ENCODE peak calls at places on chromosomes 5 and 9, in six cellular contexts. One of them, this sample, is unnamed.

GRCh38 chr9:110156902-110157301 is 51.1 kb downstream of the C9orf152 start:
- DNase-seq in ascending aorta: no peak
- DNase-seq in lung: no peak
- DNase-seq in transverse colon: peak
- DNase-seq in upper lobe of right lung: no peak
- DNase-seq in cardiac fibroblast: peak
- DNase-seq in this sample: peak

GRCh38 chr9:83401328-83401895 is 136.8 kb downstream of the FRMD3 start:
- DNase-seq in cardiac fibroblast: no peak
- DNase-seq in upper lobe of right lung: no peak
- DNase-seq in lung: no peak
- DNase-seq in ascending aorta: no peak
- DNase-seq in transverse colon: no peak
- DNase-seq in this sample: no peak

GRCh38 chr5:57539281-57539701 is 56.7 kb upstream of the ACTBL2 start:
- DNase-seq in ascending aorta: no peak
- DNase-seq in cardiac fibroblast: no peak
- DNase-seq in upper lobe of right lung: no peak
- DNase-seq in lung: no peak
- DNase-seq in transverse colon: no peak
- DNase-seq in this sample: no peak

GRCh38 chr5:19986036-19986619 is 1.9 kb downstream of the CDH18 start:
- DNase-seq in upper lobe of right lung: no peak
- DNase-seq in transverse colon: no peak
- DNase-seq in lung: no peak
- DNase-seq in ascending aorta: no peak
- DNase-seq in cardiac fibroblast: peak
- DNase-seq in this sample: no peak

GRCh38 chr9:134341306-134341705 is 15.1 kb downstream of the RXRA start:
- DNase-seq in transverse colon: peak
- DNase-seq in upper lobe of right lung: peak
- DNase-seq in cardiac fibroblast: no peak
- DNase-seq in lung: peak
- DNase-seq in ascending aorta: no peak
- DNase-seq in this sample: no peak

GRCh38 chr9:31556667-31557463 is 827.6 kb upstream of the ACO1 start:
- DNase-seq in cardiac fibroblast: no peak
- DNase-seq in ascending aorta: no peak
- DNase-seq in transverse colon: no peak
- DNase-seq in lung: no peak
- DNase-seq in upper lobe of right lung: no peak
- DNase-seq in this sample: no peak

GRCh38 chr9:4739587-4740372 is 1.2 kb downstream of the AK3 start:
- DNase-seq in ascending aorta: no peak
- DNase-seq in upper lobe of right lung: peak
- DNase-seq in lung: no peak
- DNase-seq in transverse colon: peak
- DNase-seq in cardiac fibroblast: peak
- DNase-seq in this sample: peak

GRCh38 chr9:123343428-123344272 is 12.3 kb upstream of the CRB2 start:
- DNase-seq in lung: no peak
- DNase-seq in cardiac fibroblast: peak
- DNase-seq in ascending aorta: no peak
- DNase-seq in upper lobe of right lung: no peak
- DNase-seq in transverse colon: no peak
- DNase-seq in this sample: peak

GRCh38 chr5:142012186-142012785 is 541 bp downstream of the GNPDA1 start:
- DNase-seq in transverse colon: peak
- DNase-seq in cardiac fibroblast: peak
- DNase-seq in upper lobe of right lung: peak
- DNase-seq in ascending aorta: no peak
- DNase-seq in lung: peak
- DNase-seq in this sample: no peak

GRCh38 chr9:135221951-135222631 is 134.6 kb downstream of the OLFM1 start:
- DNase-seq in transverse colon: no peak
- DNase-seq in lung: no peak
- DNase-seq in upper lobe of right lung: peak
- DNase-seq in cardiac fibroblast: no peak
- DNase-seq in ascending aorta: no peak
- DNase-seq in this sample: no peak

GRCh38 chr9:111076519-111076918 is 38.2 kb upstream of the LPAR1 start:
- DNase-seq in lung: no peak
- DNase-seq in cardiac fibroblast: no peak
- DNase-seq in transverse colon: no peak
- DNase-seq in upper lobe of right lung: no peak
- DNase-seq in ascending aorta: no peak
- DNase-seq in this sample: no peak

GRCh38 chr5:74082504-74082903 is 456.5 kb downstream of the ARHGEF28 start:
- DNase-seq in transverse colon: no peak
- DNase-seq in cardiac fibroblast: no peak
- DNase-seq in ascending aorta: no peak
- DNase-seq in upper lobe of right lung: no peak
- DNase-seq in lung: no peak
- DNase-seq in this sample: no peak

GRCh38 chr9:121917375-121918335 is 175.5 kb downstream of the TTLL11 start:
- DNase-seq in lung: no peak
- DNase-seq in transverse colon: no peak
- DNase-seq in ascending aorta: no peak
- DNase-seq in upper lobe of right lung: no peak
- DNase-seq in cardiac fibroblast: no peak
- DNase-seq in this sample: no peak

GRCh38 chr9:87333802-87334201 is 163.9 kb upstream of the DAPK1 start:
- DNase-seq in ascending aorta: no peak
- DNase-seq in cardiac fibroblast: no peak
- DNase-seq in upper lobe of right lung: no peak
- DNase-seq in transverse colon: no peak
- DNase-seq in lung: no peak
- DNase-seq in this sample: no peak

GRCh38 chr5:139413963-139414362 is 10.1 kb upstream of the SPATA24 start:
- DNase-seq in upper lobe of right lung: no peak
- DNase-seq in cardiac fibroblast: no peak
- DNase-seq in transverse colon: no peak
- DNase-seq in lung: no peak
- DNase-seq in ascending aorta: no peak
- DNase-seq in this sample: peak

DNA sequence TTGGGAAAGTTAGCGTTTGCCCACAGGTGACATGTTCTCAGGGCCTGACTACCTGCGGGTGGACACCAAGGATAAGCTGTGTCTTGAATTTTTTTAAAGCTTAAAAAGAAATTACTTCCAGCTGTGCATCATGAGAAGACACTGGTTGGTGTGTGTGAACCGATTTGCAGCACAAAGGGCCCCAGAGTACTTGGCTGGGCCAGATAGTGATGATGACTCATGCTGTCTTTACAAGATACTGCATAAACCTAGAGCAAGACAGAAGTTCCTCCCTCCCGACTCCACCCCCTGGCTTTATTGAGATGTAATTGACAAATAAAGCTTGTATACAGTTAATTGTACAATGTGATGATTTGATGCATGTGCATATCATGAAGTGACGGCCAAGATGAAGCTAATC is 212.8 kb downstream of the NXNL2 start:
- DNase-seq in upper lobe of right lung: no peak
- DNase-seq in lung: no peak
- DNase-seq in cardiac fibroblast: peak
- DNase-seq in ascending aorta: no peak
- DNase-seq in transverse colon: no peak
- DNase-seq in this sample: no peak
- TF ChIP-seq CTCF in upper lobe of right lung: no peak
- TF ChIP-seq CTCF in lung: no peak
- TF ChIP-seq CTCF in cardiac fibroblast: no peak
- TF ChIP-seq CTCF in ascending aorta: no peak
- TF ChIP-seq CTCF in transverse colon: no peak
- TF ChIP-seq CTCF in this sample: no peak

DNA sequence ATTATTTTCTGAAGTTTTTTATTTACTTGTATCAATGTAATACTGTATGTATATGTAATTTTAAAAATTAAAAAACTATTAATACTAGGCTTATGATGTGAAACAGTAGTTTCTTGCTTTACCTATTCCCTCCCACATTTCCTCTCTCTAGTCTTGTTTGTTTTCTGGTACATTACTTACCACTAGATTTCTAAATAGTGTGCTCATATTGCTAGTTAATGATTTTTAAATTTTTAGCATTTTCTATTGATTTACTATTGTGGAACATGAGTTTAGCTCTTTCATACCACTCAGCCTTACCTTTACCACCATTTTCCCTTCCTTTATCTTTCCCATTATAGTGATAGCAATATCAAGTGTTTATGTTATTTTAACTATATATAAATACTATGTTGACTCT is 39.3 kb downstream of the UBE2R2 start:
- DNase-seq in transverse colon: no peak
- DNase-seq in upper lobe of right lung: no peak
- DNase-seq in ascending aorta: no peak
- DNase-seq in lung: no peak
- DNase-seq in cardiac fibroblast: no peak
- DNase-seq in this sample: no peak
- TF ChIP-seq CTCF in transverse colon: no peak
- TF ChIP-seq CTCF in upper lobe of right lung: no peak
- TF ChIP-seq CTCF in ascending aorta: no peak
- TF ChIP-seq CTCF in lung: no peak
- TF ChIP-seq CTCF in cardiac fibroblast: no peak
- TF ChIP-seq CTCF in this sample: no peak

GRCh38 chr5:5332287-5332686 is 90.2 kb upstream of the ICE1 start:
- DNase-seq in lung: no peak
- DNase-seq in cardiac fibroblast: no peak
- DNase-seq in transverse colon: no peak
- DNase-seq in ascending aorta: no peak
- DNase-seq in upper lobe of right lung: no peak
- DNase-seq in this sample: no peak
- TF ChIP-seq CTCF in lung: no peak
- TF ChIP-seq CTCF in cardiac fibroblast: no peak
- TF ChIP-seq CTCF in transverse colon: no peak
- TF ChIP-seq CTCF in ascending aorta: no peak
- TF ChIP-seq CTCF in upper lobe of right lung: no peak
- TF ChIP-seq CTCF in this sample: no peak

DNA sequence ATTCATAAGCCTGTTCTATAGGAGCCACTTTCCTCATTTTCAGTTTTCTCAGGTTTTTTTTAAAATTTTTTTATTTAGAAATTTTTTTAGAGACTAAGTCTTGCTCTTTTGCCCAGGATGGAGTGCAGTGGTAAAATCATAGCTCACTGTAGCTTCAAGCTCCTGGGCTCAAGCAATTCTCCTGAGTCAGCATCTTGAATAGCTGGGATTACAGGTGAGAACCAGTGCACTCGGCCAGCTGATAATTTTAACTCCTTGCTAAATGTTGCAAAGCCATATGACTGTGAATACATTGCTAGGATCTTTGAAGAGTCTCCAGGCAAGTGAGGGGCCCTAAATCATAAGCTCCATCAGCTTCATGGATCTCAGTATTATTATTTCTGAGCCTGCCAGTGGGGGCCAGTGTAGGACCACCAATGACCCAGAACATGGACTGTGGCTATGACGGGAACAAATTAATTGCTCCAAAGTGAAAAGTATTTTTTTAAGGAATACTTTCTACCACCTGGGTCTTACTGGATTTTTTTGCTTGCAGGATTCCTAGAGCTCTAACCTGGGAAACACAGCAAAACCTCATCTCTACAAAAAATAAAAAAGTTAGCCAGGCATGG is 5.7 kb upstream of the GAPVD1 start:
- DNase-seq in lung: no peak
- DNase-seq in ascending aorta: no peak
- DNase-seq in transverse colon: no peak
- DNase-seq in upper lobe of right lung: no peak
- DNase-seq in cardiac fibroblast: peak
- DNase-seq in this sample: no peak
- TF ChIP-seq CTCF in lung: peak
- TF ChIP-seq CTCF in ascending aorta: no peak
- TF ChIP-seq CTCF in transverse colon: no peak
- TF ChIP-seq CTCF in upper lobe of right lung: peak
- TF ChIP-seq CTCF in cardiac fibroblast: peak
- TF ChIP-seq CTCF in this sample: peak

GRCh38 chr5:5044240-5044840 is 95.8 kb upstream of the ADAMTS16 start:
- DNase-seq in cardiac fibroblast: no peak
- DNase-seq in upper lobe of right lung: no peak
- DNase-seq in transverse colon: no peak
- DNase-seq in lung: no peak
- DNase-seq in ascending aorta: no peak
- DNase-seq in this sample: no peak
- TF ChIP-seq CTCF in cardiac fibroblast: no peak
- TF ChIP-seq CTCF in upper lobe of right lung: no peak
- TF ChIP-seq CTCF in transverse colon: no peak
- TF ChIP-seq CTCF in lung: no peak
- TF ChIP-seq CTCF in ascending aorta: no peak
- TF ChIP-seq CTCF in this sample: no peak

DNA sequence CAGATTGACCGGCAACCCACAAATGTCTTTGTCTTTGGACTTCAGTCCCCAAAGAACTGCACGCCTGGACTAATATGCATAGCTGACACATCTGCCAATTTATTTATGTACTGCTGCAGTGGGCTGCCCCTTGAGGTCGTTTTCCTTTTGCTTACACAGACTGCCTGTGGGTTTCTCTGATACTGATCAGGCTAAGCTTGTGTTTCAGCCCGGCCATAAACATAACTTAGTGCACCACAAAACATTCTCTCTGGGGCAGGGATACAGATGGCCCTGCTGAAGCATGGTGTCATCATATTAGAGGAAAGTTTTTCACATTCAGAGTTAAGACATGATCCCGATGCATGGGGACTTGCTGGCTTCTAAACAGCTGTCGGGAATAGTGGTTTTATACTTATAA is 75.3 kb downstream of the NUDT12 start:
- DNase-seq in transverse colon: no peak
- DNase-seq in cardiac fibroblast: peak
- DNase-seq in lung: no peak
- DNase-seq in ascending aorta: no peak
- DNase-seq in upper lobe of right lung: no peak
- DNase-seq in this sample: no peak
- TF ChIP-seq CTCF in transverse colon: no peak
- TF ChIP-seq CTCF in cardiac fibroblast: no peak
- TF ChIP-seq CTCF in lung: no peak
- TF ChIP-seq CTCF in ascending aorta: no peak
- TF ChIP-seq CTCF in upper lobe of right lung: no peak
- TF ChIP-seq CTCF in this sample: no peak

GRCh38 chr9:86246752-86247161 is 12.7 kb downstream of the C9orf153 start:
- DNase-seq in transverse colon: no peak
- DNase-seq in lung: no peak
- DNase-seq in ascending aorta: no peak
- DNase-seq in cardiac fibroblast: peak
- DNase-seq in upper lobe of right lung: no peak
- DNase-seq in this sample: peak
- TF ChIP-seq CTCF in transverse colon: no peak
- TF ChIP-seq CTCF in lung: no peak
- TF ChIP-seq CTCF in ascending aorta: no peak
- TF ChIP-seq CTCF in cardiac fibroblast: no peak
- TF ChIP-seq CTCF in upper lobe of right lung: peak
- TF ChIP-seq CTCF in this sample: peak

GRCh38 chr5:77437194-77437593 is 54.9 kb downstream of the WDR41 start:
- DNase-seq in lung: no peak
- DNase-seq in ascending aorta: no peak
- DNase-seq in cardiac fibroblast: no peak
- DNase-seq in transverse colon: no peak
- DNase-seq in upper lobe of right lung: no peak
- DNase-seq in this sample: peak
- TF ChIP-seq CTCF in lung: no peak
- TF ChIP-seq CTCF in ascending aorta: peak
- TF ChIP-seq CTCF in cardiac fibroblast: no peak
- TF ChIP-seq CTCF in transverse colon: no peak
- TF ChIP-seq CTCF in upper lobe of right lung: no peak
- TF ChIP-seq CTCF in this sample: peak